ENCODE peak calls at places on chromosomes 12 and 14, in six cellular contexts. T is astrocyte of the cerebellum; N is stimulated activated CD4-positive, alpha-beta T cell treated with anti-CD3 and anti-CD28 coated beads, Interleukin-15, amount 100 ng/mL, for 1 hour; Z is stimulated activated CD8-positive, alpha-beta memory T cell treated with anti-CD3 and anti-CD28 coated beads, Interleukin-15, amount 100 ng/mL, for 4 hours; P is EL; V is kidney. Q is an unnamed sample.
A peak's percentile ranks its signal among the peaks of the same experiment; 100 is the strongest.

GRCh38 chr12:1533602-1534304 is 60.6 kb downstream of the FBXL14 start:
- DNase-seq in T (peak; percentile 76), N (no peak), Z (no peak), P (peak; percentile 72), V (no peak), Q (peak; percentile 25)

GRCh38 chr14:103361868-103362267 is 23.3 kb upstream of the MARK3 start:
- DNase-seq in T (peak; percentile 76), N (no peak), Z (no peak), P (peak; percentile 96), V (no peak), Q (peak; percentile 94)

GRCh38 chr12:75481774-75482173 is 1.2 kb downstream of the GLIPR1 start:
- DNase-seq in T (peak; percentile 52), N (no peak), Z (no peak), P (peak; percentile 74), V (no peak), Q (no peak)

GRCh38 chr12:26806556-26806955 is 26.4 kb downstream of the ITPR2 start:
- DNase-seq in T (no peak), N (no peak), Z (no peak), P (no peak), V (no peak), Q (no peak)

GRCh38 chr12:24302708-24303107 is 353.2 kb upstream of the SOX5 start:
- DNase-seq in T (no peak), N (no peak), Z (no peak), P (no peak), V (no peak), Q (no peak)

GRCh38 chr12:108333898-108334699 is 5.0 kb downstream of the CMKLR1 start:
- DNase-seq in T (no peak), N (no peak), Z (no peak), P (peak; percentile 47), V (no peak), Q (no peak)

GRCh38 chr12:116916714-116917114 is 6.0 kb downstream of the FBXW8 start:
- DNase-seq in T (peak; percentile 41), N (no peak), Z (peak; percentile 17), P (peak; percentile 74), V (no peak), Q (peak; percentile 87)

GRCh38 chr12:131279281-131279921 is 325.7 kb downstream of the ADGRD1 start:
- DNase-seq in T (no peak), N (no peak), Z (no peak), P (no peak), V (peak; percentile 68), Q (no peak)

GRCh38 chr12:15364221-15365170 is 42.2 kb downstream of the PTPRO start:
- DNase-seq in T (peak; percentile 26), N (no peak), Z (no peak), P (no peak), V (no peak), Q (no peak)

GRCh38 chr12:110224379-110225304 is 56.4 kb upstream of the ATP2A2 start:
- DNase-seq in T (peak; percentile 85), N (no peak), Z (no peak), P (peak; percentile 78), V (no peak), Q (peak; percentile 85)

GRCh38 chr12:64124511-64125197 is 97.4 kb downstream of the KICS2 start:
- DNase-seq in T (no peak), N (no peak), Z (no peak), P (no peak), V (no peak), Q (no peak)

GRCh38 chr12:54220092-54220557 is 31.3 kb upstream of the SMUG1 start:
- DNase-seq in T (peak; percentile 45), N (peak; percentile 45), Z (peak; percentile 28), P (peak; percentile 77), V (peak; percentile 74), Q (peak; percentile 64)

GRCh38 chr14:96727490-96727889 is 69.7 kb upstream of the VRK1 start:
- DNase-seq in T (no peak), N (no peak), Z (no peak), P (no peak), V (no peak), Q (no peak)

GRCh38 chr12:15679146-15679545 is 110.0 kb downstream of the EPS8 start:
- DNase-seq in T (peak; percentile 83), N (no peak), Z (no peak), P (peak; percentile 64), V (no peak), Q (peak; percentile 29)

GRCh38 chr12:126093911-126094310 is 1028.7 kb downstream of the AACS start:
- DNase-seq in T (peak; percentile 4), N (no peak), Z (no peak), P (no peak), V (no peak), Q (no peak)

GRCh38 chr14:21825147-21825743 is 151.6 kb upstream of the OR4E1 start:
- DNase-seq in T (no peak), N (peak; percentile 15), Z (no peak), P (peak; percentile 21), V (no peak), Q (no peak)

GRCh38 chr12:83323866-83324265 is 637.2 kb downstream of the TMTC2 start:
- DNase-seq in T (no peak), N (no peak), Z (no peak), P (no peak), V (no peak), Q (no peak)

GRCh38 chr12:76633415-76633814 is 73.8 kb upstream of the OSBPL8 start:
- DNase-seq in T (no peak), N (no peak), Z (no peak), P (no peak), V (no peak), Q (no peak)

GRCh38 chr14:55303646-55304277 is 32.5 kb downstream of the FBXO34 start:
- DNase-seq in T (no peak), N (no peak), Z (no peak), P (no peak), V (no peak), Q (no peak)

GRCh38 chr12:20549115-20549719 is 145.9 kb upstream of the SLCO1C1 start:
- DNase-seq in T (peak; percentile 8), N (no peak), Z (no peak), P (peak; percentile 46), V (no peak), Q (no peak)

GRCh38 chr12:71972441-71973074 is 33.9 kb downstream of the TPH2 start:
- DNase-seq in T (no peak), N (no peak), Z (no peak), P (no peak), V (no peak), Q (no peak)

GRCh38 chr12:28089363-28089762 is 100.9 kb upstream of the CCDC91 start:
- DNase-seq in T (no peak), N (no peak), Z (no peak), P (peak; percentile 54), V (no peak), Q (peak; percentile 18)

GRCh38 chr12:67804168-67804567 is 155.6 kb downstream of the DYRK2 start:
- DNase-seq in T (no peak), N (peak; percentile 12), Z (no peak), P (no peak), V (no peak), Q (no peak)

GRCh38 chr12:121989266-121989950 is 32.3 kb upstream of the BCL7A start:
- DNase-seq in T (no peak), N (no peak), Z (no peak), P (no peak), V (no peak), Q (no peak)

GRCh38 chr12:115313929-115314328 is 630.0 kb upstream of the TBX3 start:
- DNase-seq in T (peak; percentile 55), N (no peak), Z (no peak), P (peak; percentile 89), V (no peak), Q (peak; percentile 69)

GRCh38 chr14:75702107-75702506 is 41.1 kb downstream of the TTLL5 start:
- DNase-seq in T (no peak), N (no peak), Z (no peak), P (no peak), V (no peak), Q (no peak)

GRCh38 chr12:2335109-2335508 is 282.3 kb downstream of the CACNA1C start:
- DNase-seq in T (no peak), N (no peak), Z (no peak), P (peak; percentile 64), V (no peak), Q (no peak)

GRCh38 chr12:69024907-69025306 is 91.9 kb upstream of the CPM start:
- DNase-seq in T (no peak), N (no peak), Z (no peak), P (peak; percentile 49), V (no peak), Q (peak; percentile 57)

GRCh38 chr12:2180737-2181082 is 127.9 kb downstream of the CACNA1C start:
- DNase-seq in T (no peak), N (no peak), Z (no peak), P (no peak), V (no peak), Q (no peak)

GRCh38 chr14:23174785-23175184 is 8.7 kb downstream of the SLC7A8 start:
- DNase-seq in T (no peak), N (no peak), Z (no peak), P (no peak), V (no peak), Q (no peak)